ENCODE peak calls at places on chromosomes 3 and 15, in four cellular contexts. W is NCI-H187 treated with DMSO at 0.1 percent for 48 hours, M is HS-27A, Z is NCI-H1417. H is an unnamed sample.
A peak's percentile ranks its signal among the peaks of the same experiment; 100 is the strongest.

GRCh38 chr15:90376789-90377188 is 11.3 kb upstream of the IQGAP1 start:
- DNase-seq in Z (no peak), W (no peak), M (no peak), H (no peak)

GRCh38 chr15:40380636-40381035 is 1.9 kb upstream of the KNSTRN start:
- DNase-seq in W (no peak), Z (no peak), M (no peak), H (no peak)

GRCh38 chr3:196645917-196646735 is 6.6 kb downstream of the NRROS start:
- DNase-seq in M (no peak), Z (no peak), W (no peak), H (no peak)

GRCh38 chr3:127425505-127426443 is 137.9 kb upstream of the PRR20G start:
- DNase-seq in Z (peak; percentile 51), W (no peak), M (no peak), H (no peak)

GRCh38 chr3:45123030-45123429 is 23.1 kb downstream of the CDCP1 start:
- DNase-seq in M (peak; percentile 75), W (no peak), Z (no peak), H (no peak)

GRCh38 chr3:152554980-152555379 is 280.0 kb upstream of the P2RY1 start:
- DNase-seq in W (no peak), M (no peak), Z (no peak), H (no peak)

GRCh38 chr15:92121047-92121446 is 267.5 kb downstream of the SLCO3A1 start:
- DNase-seq in W (no peak), Z (no peak), M (no peak), H (no peak)

GRCh38 chr3:63232764-63233396 is 45.2 kb upstream of the SYNPR start:
- DNase-seq in Z (peak; percentile 4), M (no peak), W (no peak), H (no peak)

GRCh38 chr3:14178247-14179113 is at the start of the genes LSM3 and XPC:
- DNase-seq in M (peak; percentile 98), Z (peak; percentile 98), W (peak; percentile 83), H (peak; percentile 94)

GRCh38 chr3:112681822-112682325 is 40.9 kb upstream of the CCDC80 start:
- DNase-seq in W (no peak), M (peak; percentile 66), Z (peak; percentile 28), H (peak; percentile 12)

GRCh38 chr3:194836676-194837075 is 151.0 kb downstream of the FAM43A start:
- DNase-seq in Z (no peak), W (no peak), M (no peak), H (no peak)

GRCh38 chr3:174168026-174168425 is 691.1 kb upstream of the NAALADL2 start:
- DNase-seq in W (no peak), Z (no peak), M (no peak), H (no peak)

GRCh38 chr3:130662407-130663028 is 84.1 kb downstream of the PIK3R4 start:
- DNase-seq in W (no peak), M (no peak), Z (no peak), H (no peak)

GRCh38 chr3:184345678-184346144 is 8.3 kb downstream of the FAM131A start:
- DNase-seq in W (peak; percentile 17), M (no peak), Z (peak; percentile 64), H (peak; percentile 72)

GRCh38 chr3:136544532-136544931 is 207.6 kb downstream of the STAG1 start:
- DNase-seq in M (no peak), Z (no peak), W (no peak), H (no peak)

GRCh38 chr3:138362536-138362935 is 14.2 kb downstream of the MRAS start:
- DNase-seq in W (no peak), Z (no peak), M (no peak), H (no peak)

GRCh38 chr3:123522666-123523412 is 62.0 kb downstream of the HACD2 start:
- DNase-seq in M (no peak), Z (no peak), W (no peak), H (no peak)

GRCh38 chr15:64001148-64001547 is 45.1 kb downstream of the DAPK2 start:
- DNase-seq in Z (no peak), M (no peak), W (no peak), H (no peak)

H was measured in NCI-H2227 treated with DMSO at 0.1 percent for 48 hours.